ENCODE peak calls at places on chromosomes 12 and 14, in eight cellular contexts. B is NCI-H1694; K is amygdala; J is stimulated activated CD4-positive, alpha-beta T cell treated with anti-CD3 and anti-CD28 coated beads, Interleukin-1b, Interleukin-23, amount 100 ng/mL, for 1 hour; O is activated CD4-positive, CD25-positive, alpha-beta regulatory T cell; Q is NCI-H1105 treated with DMSO at 0.1 percent for 48 hours; W is left lung; Z is fibroblast of pulmonary artery. E is an unnamed sample.

GRCh38 chr14:45089813-45090212 is 5.9 kb downstream of the PRPF39 start:
- DNase-seq in Z (no peak), J (no peak), W (no peak), O (no peak), K (no peak), Q (no peak), B (no peak), E (no peak)

GRCh38 chr14:65226824-65227604 is 124.7 kb upstream of the MAX start:
- DNase-seq in J (no peak), Z (peak), B (no peak), O (no peak), W (no peak), K (no peak), Q (no peak), E (no peak)

GRCh38 chr12:71755146-71755892 is 656 bp downstream of the RAB21 start:
- DNase-seq in Z (peak), O (peak), K (peak), W (no peak), Q (peak), B (no peak), J (peak), E (peak)

GRCh38 chr14:88987516-88987915 is 163.1 kb downstream of the TTC8 start:
- DNase-seq in J (no peak), B (no peak), O (no peak), Z (no peak), W (no peak), Q (no peak), K (no peak), E (no peak)

GRCh38 chr12:64532734-64533351 is 77.5 kb upstream of the RASSF3 start:
- DNase-seq in Q (no peak), B (no peak), K (no peak), W (no peak), J (no peak), Z (no peak), O (no peak), E (no peak)

GRCh38 chr14:69667938-69668336 is 56.5 kb downstream of the SUSD6 start:
- DNase-seq in Z (no peak), K (no peak), J (no peak), Q (no peak), W (no peak), O (no peak), B (no peak), E (no peak)

GRCh38 chr12:132046561-132046960 is 96.8 kb downstream of the EP400 start:
- DNase-seq in B (no peak), J (no peak), Z (peak), Q (no peak), O (no peak), W (no peak), K (no peak), E (no peak)

GRCh38 chr12:304815-305214 is 42.2 kb upstream of the SLC6A13 start:
- DNase-seq in O (no peak), J (no peak), Z (no peak), Q (peak), K (no peak), W (no peak), B (no peak), E (no peak)

GRCh38 chr12:2126676-2127406 is 74.1 kb downstream of the CACNA1C start:
- DNase-seq in B (no peak), O (no peak), W (no peak), J (no peak), K (no peak), Q (no peak), Z (no peak), E (no peak)

GRCh38 chr12:116144384-116144783 is 133.1 kb downstream of the MED13L start:
- DNase-seq in J (no peak), B (no peak), O (no peak), Q (no peak), Z (no peak), K (no peak), W (no peak), E (no peak)

GRCh38 chr14:98101323-98101722 is 1170.7 kb downstream of the BCL11B start:
- DNase-seq in J (no peak), W (no peak), Z (no peak), Q (no peak), O (no peak), B (no peak), K (no peak), E (no peak)

GRCh38 chr12:50353404-50353803 is 43.0 kb downstream of the FAM186A start:
- DNase-seq in O (no peak), J (no peak), W (no peak), Z (no peak), K (no peak), B (no peak), Q (no peak), E (no peak)

GRCh38 chr14:81268016-81268416 is 47.3 kb upstream of the GTF2A1 start:
- DNase-seq in J (no peak), O (no peak), Q (no peak), W (no peak), B (no peak), K (no peak), Z (peak), E (no peak)

GRCh38 chr14:38238332-38238731 is 17.6 kb downstream of the CLEC14A start:
- DNase-seq in O (no peak), K (no peak), B (no peak), Q (no peak), Z (peak), J (no peak), W (no peak), E (no peak)

GRCh38 chr14:45807187-45807586 is 554.2 kb upstream of the MIS18BP1 start:
- DNase-seq in O (no peak), K (no peak), W (no peak), B (no peak), Q (no peak), J (no peak), Z (no peak), E (no peak)

GRCh38 chr14:38122241-38122640 is 85.5 kb upstream of the SSTR1 start:
- DNase-seq in O (no peak), K (no peak), W (no peak), J (no peak), Q (no peak), B (no peak), Z (no peak), E (no peak)

GRCh38 chr12:13067322-13067721 is 23.1 kb downstream of the FAM234B start:
- DNase-seq in Z (no peak), B (no peak), O (no peak), J (no peak), W (no peak), Q (no peak), K (no peak), E (no peak)

GRCh38 chr14:64673748-64674147 is 30.5 kb upstream of the PLEKHG3 start:
- DNase-seq in Z (no peak), J (no peak), Q (no peak), B (no peak), W (peak), O (no peak), K (no peak), E (no peak)

GRCh38 chr12:123384318-123384993 is 524 bp downstream of the KMT5A start:
- DNase-seq in K (no peak), J (no peak), B (no peak), Q (no peak), Z (no peak), O (no peak), W (peak), E (no peak)

GRCh38 chr14:85824526-85824925 is 294.6 kb downstream of the FLRT2 start:
- DNase-seq in O (no peak), J (no peak), K (no peak), Z (no peak), Q (peak), W (no peak), B (no peak), E (no peak)

GRCh38 chr12:47775100-47775911 is 2.3 kb downstream of the SLC48A1 start:
- DNase-seq in Z (peak), B (no peak), Q (no peak), J (no peak), K (peak), W (no peak), O (no peak), E (peak)

GRCh38 chr14:100015251-100015655 is 50.0 kb upstream of the EVL start:
- DNase-seq in Q (no peak), K (no peak), W (no peak), J (no peak), Z (no peak), B (no peak), O (no peak), E (no peak)

GRCh38 chr12:43285248-43285647 is 266.8 kb downstream of the ADAMTS20 start:
- DNase-seq in O (no peak), Q (no peak), J (no peak), W (no peak), Z (peak), B (no peak), K (no peak), E (no peak)

GRCh38 chr12:124913474-124914391 is 717 bp downstream of the UBC start:
- DNase-seq in K (no peak), J (peak), O (no peak), Q (no peak), W (peak), B (no peak), Z (peak), E (no peak)

GRCh38 chr12:49527361-49528130 is 11.3 kb upstream of the KCNH3 start:
- DNase-seq in Q (no peak), Z (no peak), J (no peak), B (no peak), W (no peak), O (no peak), K (no peak), E (no peak)

E was measured in occipital lobe.